ENCODE peak calls at places on chromosomes 1 and 21, in nine cellular contexts. E is sigmoid colon; H is GM23248; T is left ventricle myocardium inferior; P is kidney epithelial cell; W is DND-41; Y is GM12864; M is CD8-positive, alpha-beta T cell; O is HCT116. C is an unnamed sample.

GRCh38 chr1:29120955-29121485 is 2.7 kb downstream of the TMEM200B start:
- DNase-seq in P (no peak), M (peak; percentile 67), W (no peak), Y (no peak), O (peak; percentile 60), T (peak; percentile 20), H (peak; percentile 80), E (peak; percentile 83), C (peak; percentile 65)

GRCh38 chr1:228397966-228398365 is 8.7 kb downstream of the TRIM11 start:
- DNase-seq in W (no peak), Y (no peak), P (no peak), T (no peak), O (no peak), H (no peak), M (no peak), E (peak; percentile 22), C (no peak)

GRCh38 chr1:237042892-237043576 is 1.1 kb downstream of the RYR2 start:
- DNase-seq in O (no peak), E (no peak), M (no peak), Y (no peak), W (no peak), H (no peak), T (peak; percentile 52), P (no peak), C (no peak)

GRCh38 chr1:167548059-167548932 is 5.3 kb downstream of the CREG1 start:
- DNase-seq in H (peak; percentile 91), P (no peak), T (no peak), M (no peak), Y (no peak), E (no peak), W (no peak), O (no peak), C (no peak)

GRCh38 chr1:53306168-53306567 is 21.7 kb downstream of the LRP8 start:
- DNase-seq in T (no peak), M (no peak), H (peak; percentile 31), Y (no peak), O (no peak), W (no peak), P (no peak), E (no peak), C (no peak)

GRCh38 chr1:107551491-107551890 is 410.7 kb downstream of the NTNG1 start:
- DNase-seq in O (no peak), Y (no peak), M (no peak), H (peak; percentile 55), T (no peak), W (no peak), E (no peak), P (no peak), C (no peak)

GRCh38 chr1:91846007-91846620 is 39.8 kb downstream of the TGFBR3 start:
- DNase-seq in Y (no peak), P (no peak), H (peak; percentile 22), E (peak; percentile 77), T (no peak), W (no peak), M (no peak), O (no peak), C (no peak)

GRCh38 chr1:25890249-25891034 is 14.9 kb upstream of the PAQR7 start:
- DNase-seq in E (peak; percentile 42), P (peak; percentile 77), W (no peak), O (peak; percentile 96), H (peak; percentile 34), M (no peak), T (no peak), Y (no peak), C (no peak)

GRCh38 chr1:192575499-192576189 is at the start of gene RGS1:
- DNase-seq in T (peak; percentile 16), W (peak; percentile 86), E (peak; percentile 68), O (no peak), H (no peak), P (no peak), Y (peak; percentile 97), M (peak; percentile 68), C (peak; percentile 91)

GRCh38 chr1:7404046-7404742 is 366.9 kb upstream of the VAMP3 start:
- DNase-seq in Y (no peak), W (no peak), O (no peak), E (peak; percentile 42), M (no peak), T (no peak), P (no peak), H (no peak), C (no peak)

GRCh38 chr1:185646202-185646683 is 87.9 kb upstream of the HMCN1 start:
- DNase-seq in W (no peak), P (peak; percentile 99), T (no peak), M (no peak), O (peak; percentile 78), Y (no peak), H (peak; percentile 97), E (no peak), C (no peak)

GRCh38 chr21:43971992-43972255 is 40.2 kb upstream of the TRAPPC10 start:
- DNase-seq in H (no peak), P (no peak), O (no peak), W (no peak), Y (no peak), T (no peak), E (no peak), M (no peak), C (no peak)

GRCh38 chr21:43971201-43971991 is 40.7 kb upstream of the TRAPPC10 start:
- DNase-seq in M (no peak), W (no peak), E (no peak), Y (no peak), T (peak; percentile 44), O (no peak), P (no peak), H (no peak), C (no peak)

GRCh38 chr21:43973634-43973955 is 38.5 kb upstream of the TRAPPC10 start:
- DNase-seq in O (no peak), Y (no peak), H (no peak), P (no peak), W (no peak), T (no peak), M (no peak), E (no peak), C (no peak)

GRCh38 chr21:43974791-43975468 is 37.2 kb upstream of the TRAPPC10 start:
- DNase-seq in T (no peak), P (no peak), Y (no peak), O (no peak), H (no peak), M (no peak), W (no peak), E (no peak), C (no peak)

GRCh38 chr21:43972850-43973633 is 39.1 kb upstream of the TRAPPC10 start:
- DNase-seq in E (no peak), P (no peak), H (no peak), W (no peak), M (no peak), O (no peak), Y (no peak), T (no peak), C (no peak)
- H3K4me3 ChIP-seq in E (no peak overlapping the region), P (no peak overlapping the region), H (no peak overlapping the region), W (no peak overlapping the region), M (no peak overlapping the region), O (no peak overlapping the region), Y (no peak overlapping the region), T (no peak overlapping the region), C (no peak overlapping the region)

GRCh38 chr1:2210084-2210653 is 15.6 kb upstream of the FAAP20 start:
- DNase-seq in Y (no peak), P (no peak), E (no peak), W (no peak), H (no peak), O (no peak), T (no peak), M (no peak), C (no peak)

GRCh38 chr1:2213576-2214505 is 14.3 kb upstream of the SKI start:
- DNase-seq in T (peak; percentile 86), O (no peak), M (no peak), H (peak; percentile 95), E (peak; percentile 96), Y (no peak), W (no peak), P (no peak), C (peak; percentile 34)

GRCh38 chr1:2212542-2213491 is 15.3 kb upstream of the SKI start:
- DNase-seq in M (peak; percentile 69), T (peak; percentile 92), E (peak; percentile 97), Y (no peak), H (peak; percentile 99), O (peak; percentile 81), P (no peak), W (peak; percentile 50), C (peak; percentile 73)

GRCh38 chr1:2210786-2211185 is 16.2 kb upstream of the FAAP20 start:
- DNase-seq in Y (no peak), M (no peak), O (no peak), P (no peak), W (no peak), T (no peak), E (peak; percentile 70), H (no peak), C (no peak)

GRCh38 chr1:2212167-2212541 is 16.0 kb upstream of the SKI start:
- DNase-seq in H (no peak), E (no peak), M (no peak), W (no peak), Y (no peak), O (no peak), P (no peak), T (peak; percentile 38), C (no peak)
- H3K4me3 ChIP-seq in H (peak overlapping the region; percentile 43), E (no peak overlapping the region), M (no peak overlapping the region), W (no peak overlapping the region), Y (no peak overlapping the region), O (peak overlapping the region; percentile 62), P (no peak overlapping the region), T (peak overlapping the region; percentile 53), C (no peak overlapping the region)

GRCh38 chr21:43921602-43921978 is 56.6 kb downstream of the AGPAT3 start:
- DNase-seq in W (peak; percentile 65), H (no peak), M (peak; percentile 66), T (peak; percentile 9), E (no peak), O (no peak), Y (no peak), P (no peak), C (peak; percentile 51)
- H3K4me3 ChIP-seq in W (no peak overlapping the region), H (no peak overlapping the region), M (peak overlapping the region; percentile 36), T (no peak overlapping the region), E (no peak overlapping the region), O (no peak overlapping the region), Y (no peak overlapping the region), P (no peak overlapping the region), C (no peak overlapping the region)

GRCh38 chr1:248695451-248696132 is 7.0 kb downstream of the OR14I1 start:
- DNase-seq in P (no peak), O (no peak), W (no peak), T (no peak), M (no peak), Y (no peak), H (peak; percentile 49), E (no peak), C (no peak)

GRCh38 chr1:248696261-248696660 is 6.3 kb downstream of the OR14I1 start:
- DNase-seq in W (no peak), P (no peak), E (no peak), O (no peak), T (no peak), H (peak; percentile 3), Y (peak; percentile 18), M (no peak), C (no peak)

GRCh38 chr1:248696775-248697174 is 5.8 kb downstream of the OR14I1 start:
- DNase-seq in T (no peak), P (no peak), M (no peak), H (no peak), E (no peak), O (no peak), W (no peak), Y (no peak), C (no peak)

GRCh38 chr1:248697907-248698306 is 4.7 kb downstream of the OR14I1 start:
- DNase-seq in T (no peak), H (no peak), Y (no peak), M (no peak), O (no peak), P (no peak), E (no peak), W (no peak), C (no peak)

GRCh38 chr1:248699099-248699498 is 3.5 kb downstream of the OR14I1 start:
- DNase-seq in P (no peak), H (no peak), O (no peak), E (no peak), Y (no peak), W (no peak), T (no peak), M (no peak), C (no peak)
- H3K4me3 ChIP-seq in P (no peak overlapping the region), H (no peak overlapping the region), O (no peak overlapping the region), E (no peak overlapping the region), Y (no peak overlapping the region), W (no peak overlapping the region), T (no peak overlapping the region), M (no peak overlapping the region), C (no peak overlapping the region)